ENCODE peak calls at places on chromosome 21, in eight cellular contexts. One of them, this sample, is unnamed. For H3K27me3 and H3K36me3, the result is how much of the 10 kb centered on the place peaks cover.

GRCh38 chr21:38081663-38082062 is 165.4 kb upstream of the KCNJ6 start:
- DNase-seq in neuronal stem cell: no peak
- DNase-seq in MM.1S: no peak
- DNase-seq in fibroblast of lung: no peak
- DNase-seq in SK-N-SH: no peak
- DNase-seq in PC-9: no peak
- DNase-seq in MG63: no peak
- DNase-seq in NT2/D1: no peak
- DNase-seq in this sample: no peak

GRCh38 chr21:29465528-29465927 is 166.8 kb downstream of the BACH1 start:
- DNase-seq in neuronal stem cell: no peak
- DNase-seq in MM.1S: no peak
- DNase-seq in fibroblast of lung: no peak
- DNase-seq in SK-N-SH: peak
- DNase-seq in PC-9: no peak
- DNase-seq in MG63: no peak
- DNase-seq in NT2/D1: no peak
- DNase-seq in this sample: no peak

GRCh38 chr21:35686156-35686555 is 374.2 kb downstream of the SETD4 start:
- DNase-seq in neuronal stem cell: no peak
- DNase-seq in MM.1S: no peak
- DNase-seq in fibroblast of lung: no peak
- DNase-seq in SK-N-SH: no peak
- DNase-seq in PC-9: no peak
- DNase-seq in MG63: no peak
- DNase-seq in NT2/D1: no peak
- DNase-seq in this sample: no peak

GRCh38 chr21:30227128-30227527 is 11.2 kb upstream of the CLDN8 start:
- DNase-seq in neuronal stem cell: no peak
- DNase-seq in MM.1S: no peak
- DNase-seq in fibroblast of lung: no peak
- DNase-seq in SK-N-SH: no peak
- DNase-seq in PC-9: no peak
- DNase-seq in MG63: no peak
- DNase-seq in NT2/D1: no peak
- DNase-seq in this sample: no peak

GRCh38 chr21:25039461-25040380 is 567.6 kb downstream of the MRPL39 start:
- DNase-seq in neuronal stem cell: peak
- DNase-seq in MM.1S: peak
- DNase-seq in fibroblast of lung: peak
- DNase-seq in SK-N-SH: no peak
- DNase-seq in PC-9: no peak
- DNase-seq in MG63: no peak
- DNase-seq in NT2/D1: peak
- DNase-seq in this sample: no peak

GRCh38 chr21:35825954-35826353 is 234.4 kb downstream of the SETD4 start:
- DNase-seq in neuronal stem cell: no peak
- DNase-seq in MM.1S: no peak
- DNase-seq in fibroblast of lung: no peak
- DNase-seq in SK-N-SH: no peak
- DNase-seq in PC-9: no peak
- DNase-seq in MG63: no peak
- DNase-seq in NT2/D1: no peak
- DNase-seq in this sample: no peak

GRCh38 chr21:26171310-26172100 is 935 bp upstream of the APP start:
- DNase-seq in neuronal stem cell: no peak
- DNase-seq in MM.1S: no peak
- DNase-seq in fibroblast of lung: no peak
- DNase-seq in SK-N-SH: peak
- DNase-seq in PC-9: no peak
- DNase-seq in MG63: no peak
- DNase-seq in NT2/D1: no peak
- DNase-seq in this sample: no peak

GRCh38 chr21:21898801-21899200 is 900.6 kb downstream of the NCAM2 start:
- DNase-seq in neuronal stem cell: no peak
- DNase-seq in MM.1S: no peak
- DNase-seq in fibroblast of lung: no peak
- DNase-seq in SK-N-SH: no peak
- DNase-seq in PC-9: no peak
- DNase-seq in MG63: no peak
- DNase-seq in NT2/D1: no peak
- DNase-seq in this sample: no peak

GRCh38 chr21:16775056-16775455 is 737.8 kb upstream of the CXADR start:
- DNase-seq in neuronal stem cell: no peak
- DNase-seq in MM.1S: no peak
- DNase-seq in fibroblast of lung: no peak
- DNase-seq in SK-N-SH: no peak
- DNase-seq in PC-9: no peak
- DNase-seq in MG63: no peak
- DNase-seq in NT2/D1: no peak
- DNase-seq in this sample: no peak

GRCh38 chr21:25638634-25639166 is 358 bp upstream of the JAM2 start:
- DNase-seq in neuronal stem cell: peak
- DNase-seq in MM.1S: no peak
- DNase-seq in fibroblast of lung: peak
- DNase-seq in SK-N-SH: no peak
- DNase-seq in PC-9: no peak
- DNase-seq in MG63: no peak
- DNase-seq in NT2/D1: no peak
- DNase-seq in this sample: no peak

GRCh38 chr21:36589352-36589971 is 109.5 kb upstream of the SIM2 start:
- DNase-seq in neuronal stem cell: no peak
- DNase-seq in MM.1S: peak
- DNase-seq in fibroblast of lung: peak
- DNase-seq in SK-N-SH: peak
- DNase-seq in PC-9: no peak
- DNase-seq in MG63: peak
- DNase-seq in NT2/D1: peak
- DNase-seq in this sample: peak

GRCh38 chr21:35231115-35231514 is 182.0 kb upstream of the RUNX1 start:
- DNase-seq in neuronal stem cell: no peak
- DNase-seq in MM.1S: peak
- DNase-seq in fibroblast of lung: peak
- DNase-seq in SK-N-SH: no peak
- DNase-seq in PC-9: peak
- DNase-seq in MG63: no peak
- DNase-seq in NT2/D1: no peak
- DNase-seq in this sample: no peak

GRCh38 chr21:36029309-36029708 is 31.0 kb downstream of the SETD4 start:
- DNase-seq in neuronal stem cell: no peak
- DNase-seq in MM.1S: no peak
- DNase-seq in fibroblast of lung: no peak
- DNase-seq in SK-N-SH: no peak
- DNase-seq in PC-9: no peak
- DNase-seq in MG63: no peak
- DNase-seq in NT2/D1: no peak
- DNase-seq in this sample: no peak

GRCh38 chr21:21213297-21213696 is 215.1 kb downstream of the NCAM2 start:
- DNase-seq in neuronal stem cell: no peak
- DNase-seq in MM.1S: no peak
- DNase-seq in fibroblast of lung: peak
- DNase-seq in SK-N-SH: no peak
- DNase-seq in PC-9: no peak
- DNase-seq in MG63: no peak
- DNase-seq in NT2/D1: no peak
- DNase-seq in this sample: no peak

GRCh38 chr21:43362306-43362927 is 64.5 kb downstream of the SIK1 start:
- DNase-seq in neuronal stem cell: no peak
- DNase-seq in MM.1S: peak
- DNase-seq in fibroblast of lung: peak
- DNase-seq in SK-N-SH: peak
- DNase-seq in PC-9: no peak
- DNase-seq in MG63: peak
- DNase-seq in NT2/D1: no peak
- DNase-seq in this sample: peak

GRCh38 chr21:26843912-26844257 is 1.3 kb downstream of the ADAMTS1 start:
- DNase-seq in neuronal stem cell: peak
- DNase-seq in MM.1S: peak
- DNase-seq in fibroblast of lung: peak
- DNase-seq in SK-N-SH: no peak
- DNase-seq in PC-9: no peak
- DNase-seq in MG63: no peak
- DNase-seq in NT2/D1: peak
- DNase-seq in this sample: no peak

GRCh38 chr21:29477941-29478340 is 179.2 kb downstream of the BACH1 start:
- DNase-seq in neuronal stem cell: no peak
- DNase-seq in MM.1S: no peak
- DNase-seq in fibroblast of lung: peak
- DNase-seq in SK-N-SH: no peak
- DNase-seq in PC-9: no peak
- DNase-seq in MG63: peak
- DNase-seq in NT2/D1: no peak
- DNase-seq in this sample: no peak

GRCh38 chr21:14581902-14582457 is 35.9 kb upstream of the SAMSN1 start:
- DNase-seq in neuronal stem cell: no peak
- DNase-seq in MM.1S: no peak
- DNase-seq in fibroblast of lung: no peak
- DNase-seq in SK-N-SH: no peak
- DNase-seq in PC-9: no peak
- DNase-seq in MG63: no peak
- DNase-seq in NT2/D1: no peak
- DNase-seq in this sample: no peak

GRCh38 chr21:43303240-43304178 is 123.4 kb downstream of the SIK1 start:
- DNase-seq in neuronal stem cell: no peak
- DNase-seq in MM.1S: no peak
- DNase-seq in fibroblast of lung: no peak
- DNase-seq in SK-N-SH: no peak
- DNase-seq in PC-9: no peak
- DNase-seq in MG63: no peak
- DNase-seq in NT2/D1: no peak
- DNase-seq in this sample: no peak

GRCh38 chr21:28635541-28635940 is 357.1 kb downstream of the LTN1 start:
- DNase-seq in neuronal stem cell: no peak
- DNase-seq in MM.1S: no peak
- DNase-seq in fibroblast of lung: no peak
- DNase-seq in SK-N-SH: no peak
- DNase-seq in PC-9: no peak
- DNase-seq in MG63: no peak
- DNase-seq in NT2/D1: no peak
- DNase-seq in this sample: no peak

GRCh38 chr21:18384771-18385170 is 18.8 kb downstream of the TMPRSS15 start:
- DNase-seq in neuronal stem cell: no peak
- DNase-seq in MM.1S: peak
- DNase-seq in fibroblast of lung: no peak
- DNase-seq in SK-N-SH: peak
- DNase-seq in PC-9: no peak
- DNase-seq in MG63: no peak
- DNase-seq in NT2/D1: peak
- DNase-seq in this sample: peak

GRCh38 chr21:34807881-34808568 is 139.2 kb downstream of the CLIC6 start:
- DNase-seq in neuronal stem cell: no peak
- DNase-seq in MM.1S: no peak
- DNase-seq in fibroblast of lung: peak
- DNase-seq in SK-N-SH: no peak
- DNase-seq in PC-9: peak
- DNase-seq in MG63: peak
- DNase-seq in NT2/D1: no peak
- DNase-seq in this sample: no peak

DNA sequence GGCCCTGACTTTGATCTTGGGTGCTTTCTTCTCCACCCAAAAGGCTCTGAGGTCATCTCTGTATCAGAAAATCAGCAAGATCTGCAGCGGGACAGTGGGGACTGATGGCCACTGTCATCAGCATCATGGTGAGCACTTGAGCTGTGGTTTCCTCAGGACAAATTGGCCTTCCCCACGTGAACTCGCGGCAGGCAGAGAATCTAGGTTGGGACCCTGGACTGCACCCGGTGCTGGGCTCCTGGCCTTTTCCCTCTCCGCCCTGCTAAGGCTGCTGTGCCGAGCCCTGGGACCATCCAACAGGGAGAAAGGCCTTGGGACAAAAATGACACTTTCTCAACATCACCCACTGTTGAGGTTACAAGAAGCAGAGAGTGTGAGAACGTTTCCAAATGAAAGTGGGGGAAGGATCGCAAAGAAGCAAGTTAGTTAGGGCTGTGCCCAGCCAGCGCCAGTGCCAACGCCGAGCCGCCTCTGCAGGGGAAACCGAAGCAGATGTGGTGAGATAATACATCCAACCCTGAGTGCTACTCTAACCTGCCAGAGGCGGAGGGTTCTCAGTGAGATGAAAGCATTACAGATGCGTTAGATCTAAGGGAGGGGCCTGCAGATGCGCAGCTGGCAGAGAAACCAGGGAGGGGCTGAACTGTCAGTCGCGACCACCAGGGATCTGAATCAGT is 9.1 kb upstream of the UMODL1 start:
- DNase-seq in neuronal stem cell: no peak
- DNase-seq in MM.1S: peak
- DNase-seq in fibroblast of lung: no peak
- DNase-seq in SK-N-SH: no peak
- DNase-seq in PC-9: no peak
- DNase-seq in MG63: no peak
- DNase-seq in NT2/D1: no peak
- DNase-seq in this sample: peak
- H3K4me3 ChIP-seq in neuronal stem cell: no peak
- H3K4me3 ChIP-seq in MM.1S: peak
- H3K4me3 ChIP-seq in fibroblast of lung: no peak
- H3K4me3 ChIP-seq in SK-N-SH: no peak
- H3K4me3 ChIP-seq in PC-9: no peak
- H3K4me3 ChIP-seq in MG63: no peak
- H3K4me3 ChIP-seq in NT2/D1: no peak
- H3K4me3 ChIP-seq in this sample: no peak

DNA sequence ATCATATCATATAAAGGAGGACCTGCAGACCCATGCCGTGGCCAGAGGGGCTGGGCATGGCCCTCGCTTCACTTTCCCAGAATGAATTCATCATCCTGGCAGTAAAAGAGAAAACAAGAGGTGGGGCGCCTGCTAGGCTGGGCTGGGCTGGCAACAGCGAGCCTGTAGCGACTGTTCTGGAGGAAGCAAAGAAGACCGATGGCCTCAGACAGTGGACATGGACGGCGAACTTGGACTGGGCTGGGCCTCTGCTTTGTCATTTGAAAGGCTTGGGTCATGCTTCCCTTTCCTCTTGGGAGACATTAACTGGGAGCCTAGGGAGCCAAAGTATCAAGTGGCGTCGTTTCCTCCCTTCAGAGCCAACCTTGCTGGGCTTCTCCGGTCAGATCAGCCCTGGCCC is 401 bp upstream of the FAM3B start:
- DNase-seq in neuronal stem cell: no peak
- DNase-seq in MM.1S: no peak
- DNase-seq in fibroblast of lung: no peak
- DNase-seq in SK-N-SH: no peak
- DNase-seq in PC-9: no peak
- DNase-seq in MG63: no peak
- DNase-seq in NT2/D1: no peak
- DNase-seq in this sample: no peak
- H3K27me3 ChIP-seq in neuronal stem cell: under half
- H3K27me3 ChIP-seq in MM.1S: under half
- H3K27me3 ChIP-seq in fibroblast of lung: under half
- H3K27me3 ChIP-seq in SK-N-SH: under half
- H3K27me3 ChIP-seq in PC-9: under half
- H3K27me3 ChIP-seq in MG63: under half
- H3K27me3 ChIP-seq in NT2/D1: under half
- H3K27me3 ChIP-seq in this sample: under half

GRCh38 chr21:46220275-46220810 is 8.2 kb downstream of the LSS start:
- DNase-seq in neuronal stem cell: no peak
- DNase-seq in MM.1S: no peak
- DNase-seq in fibroblast of lung: no peak
- DNase-seq in SK-N-SH: no peak
- DNase-seq in PC-9: no peak
- DNase-seq in MG63: no peak
- DNase-seq in NT2/D1: no peak
- DNase-seq in this sample: no peak
- H3K36me3 ChIP-seq in neuronal stem cell: half or more
- H3K36me3 ChIP-seq in MM.1S: under half
- H3K36me3 ChIP-seq in fibroblast of lung: under half
- H3K36me3 ChIP-seq in SK-N-SH: under half
- H3K36me3 ChIP-seq in PC-9: under half
- H3K36me3 ChIP-seq in MG63: under half
- H3K36me3 ChIP-seq in NT2/D1: half or more
- H3K36me3 ChIP-seq in this sample: under half

GRCh38 chr21:39087976-39088370 is 95.3 kb downstream of the PSMG1 start:
- DNase-seq in neuronal stem cell: no peak
- DNase-seq in MM.1S: no peak
- DNase-seq in fibroblast of lung: no peak
- DNase-seq in SK-N-SH: no peak
- DNase-seq in PC-9: no peak
- DNase-seq in MG63: no peak
- DNase-seq in NT2/D1: no peak
- DNase-seq in this sample: no peak
- H3K4me3 ChIP-seq in neuronal stem cell: no peak
- H3K4me3 ChIP-seq in MM.1S: no peak
- H3K4me3 ChIP-seq in fibroblast of lung: no peak
- H3K4me3 ChIP-seq in SK-N-SH: no peak
- H3K4me3 ChIP-seq in PC-9: no peak
- H3K4me3 ChIP-seq in MG63: no peak
- H3K4me3 ChIP-seq in NT2/D1: no peak
- H3K4me3 ChIP-seq in this sample: no peak